ENCODE peak calls at places on chromosomes 13 and 19, in six cellular contexts. M is psoas muscle; G is T-helper 1 cell; V is left cardiac atrium; S is amygdala; B is stimulated activated effector memory CD8-positive, alpha-beta T cell treated with anti-CD3 and anti-CD28 coated beads, Interleukin-12 subunit alpha, Interleukin-12 subunit beta, amount 100 ng/mL, for 72 hours. D is an unnamed sample.

GRCh38 chr13:113953561-113953960 is 20.3 kb downstream of the C13orf46 start:
- DNase-seq in V (peak; percentile 17), B (no peak), M (peak; percentile 44), G (no peak), S (no peak), D (no peak)

GRCh38 chr19:10566408-10566657 is 523 bp upstream of the KRI1 start:
- DNase-seq in M (no peak), B (no peak), S (no peak), G (no peak), V (no peak), D (no peak)

GRCh38 chr19:38209671-38210457 is 14.2 kb downstream of the DPF1 start:
- DNase-seq in M (peak; percentile 92), V (peak; percentile 84), S (peak; percentile 36), G (no peak), B (no peak), D (no peak)

GRCh38 chr13:76828316-76828741 is 57.9 kb downstream of the KCTD12 start:
- DNase-seq in S (no peak), V (no peak), G (no peak), M (no peak), B (no peak), D (no peak)

GRCh38 chr19:4130635-4131438 is 6.9 kb upstream of the MAP2K2 start:
- DNase-seq in S (no peak), G (no peak), B (no peak), V (no peak), M (no peak), D (no peak)

GRCh38 chr19:3083964-3084363 is 10.2 kb upstream of the GNA11 start:
- DNase-seq in M (no peak), S (no peak), G (no peak), B (no peak), V (no peak), D (no peak)

GRCh38 chr13:35785563-35786327 is 309.3 kb upstream of the MAB21L1 start:
- DNase-seq in S (no peak), V (no peak), G (no peak), M (no peak), B (no peak), D (no peak)

GRCh38 chr19:29429021-29429420 is 96.8 kb upstream of the VSTM2B start:
- DNase-seq in G (no peak), V (no peak), B (no peak), M (no peak), S (no peak), D (no peak)

GRCh38 chr19:1690570-1691307 is 38.3 kb upstream of the TCF3 start:
- DNase-seq in G (no peak), V (peak; percentile 40), M (no peak), S (no peak), B (peak; percentile 51), D (no peak)

GRCh38 chr19:49442793-49443365 is 1.6 kb upstream of the SLC17A7 start:
- DNase-seq in G (peak; percentile 35), B (peak; percentile 50), V (peak; percentile 97), S (no peak), M (peak; percentile 97), D (peak; percentile 91)

GRCh38 chr13:112443191-112444000 is 67.2 kb downstream of the SPACA7 start:
- DNase-seq in M (peak; percentile 42), V (no peak), G (no peak), B (no peak), S (no peak), D (no peak)

GRCh38 chr13:50065712-50066111 is 50.5 kb downstream of the KCNRG start:
- DNase-seq in S (no peak), V (no peak), M (no peak), B (no peak), G (no peak), D (no peak)

GRCh38 chr19:23420824-23421223 is 25.6 kb upstream of the ZNF91 start:
- DNase-seq in V (no peak), S (no peak), B (no peak), M (no peak), G (no peak), D (no peak)

GRCh38 chr13:53782400-53783030 is 753.9 kb downstream of the OLFM4 start:
- DNase-seq in B (no peak), M (no peak), V (no peak), S (no peak), G (no peak), D (peak; percentile 30)

GRCh38 chr19:19067276-19068072 is 3.7 kb downstream of the SLC25A42 start:
- DNase-seq in G (no peak), M (peak; percentile 63), B (no peak), S (no peak), V (no peak), D (no peak)

GRCh38 chr19:38089440-38089839 is 134.6 kb downstream of the DPF1 start:
- DNase-seq in S (no peak), V (no peak), B (no peak), G (no peak), M (peak; percentile 63), D (no peak)

GRCh38 chr13:28136916-28137315 is 1.4 kb upstream of the PAN3 start:
- DNase-seq in G (no peak), B (no peak), M (no peak), V (no peak), S (no peak), D (no peak)

GRCh38 chr13:100508391-100508790 is 80.2 kb downstream of the GGACT start:
- DNase-seq in B (no peak), G (no peak), S (no peak), V (no peak), M (no peak), D (no peak)

GRCh38 chr13:77859450-77859849 is 59.2 kb downstream of the EDNRB start:
- DNase-seq in B (no peak), V (peak; percentile 34), S (no peak), M (peak; percentile 50), G (no peak), D (no peak)